ENCODE peak calls at places on chromosomes 6 and 20, in five cellular contexts. A is aorta, G is thyroid gland, J is OCI-LY7, N is heart left ventricle. F is an unnamed sample.

GRCh38 chr6:17059820-17060219 is 42.0 kb upstream of the STMND1 start:
- DNase-seq in A (no peak), G (no peak), J (no peak), N (no peak), F (no peak)

GRCh38 chr6:112415366-112415765 is 68.2 kb downstream of the RFPL4B start:
- DNase-seq in A (no peak), G (no peak), J (no peak), N (no peak), F (no peak)

GRCh38 chr20:32465092-32465900 is 107.2 kb downstream of the ASXL1 start:
- DNase-seq in A (peak; percentile 89), G (peak; percentile 38), J (no peak), N (peak; percentile 82), F (peak; percentile 84)

GRCh38 chr20:22462975-22463914 is 121.1 kb downstream of the FOXA2 start:
- DNase-seq in A (no peak), G (no peak), J (no peak), N (no peak), F (no peak)

GRCh38 chr6:71724456-71725180 is 161.7 kb upstream of the RIMS1 start:
- DNase-seq in A (no peak), G (no peak), J (no peak), N (no peak), F (no peak)

GRCh38 chr6:57267586-57268293 is 45.6 kb upstream of the RAB23 start:
- DNase-seq in A (peak; percentile 75), G (peak; percentile 66), J (peak; percentile 46), N (no peak), F (peak; percentile 40)

GRCh38 chr6:150934380-150934779 is 68.9 kb downstream of the MTHFD1L start:
- DNase-seq in A (no peak), G (no peak), J (no peak), N (no peak), F (no peak)

GRCh38 chr6:77447254-77447653 is 16.0 kb downstream of the HTR1B start:
- DNase-seq in A (no peak), G (no peak), J (no peak), N (no peak), F (no peak)

GRCh38 chr6:31465718-31466117 is 32.2 kb upstream of the MICB start:
- DNase-seq in A (no peak), G (no peak), J (no peak), N (no peak), F (no peak)

GRCh38 chr6:24778121-24778520 is 3.4 kb downstream of the GMNN start:
- DNase-seq in A (no peak), G (no peak), J (no peak), N (no peak), F (no peak)
- H3K4me3 ChIP-seq in A (no peak overlapping the region), G (no peak overlapping the region), J (peak overlapping the region; percentile 95), N (no peak overlapping the region), F (no peak overlapping the region)

GRCh38 chr6:7819641-7820040 is 90.9 kb downstream of the TXNDC5 start:
- DNase-seq in A (no peak), G (no peak), J (no peak), N (no peak), F (no peak)
- H3K4me1 ChIP-seq in A (no peaks in the 10 kb centered on the region), G (peaks cover 3% of the 10 kb centered on the region), J (no peaks in the 10 kb centered on the region), N (no peaks in the 10 kb centered on the region), F (no peaks in the 10 kb centered on the region)

GRCh38 chr6:136766274-136766673 is 26.0 kb downstream of the MAP3K5 start:
- DNase-seq in A (no peak), G (no peak), J (no peak), N (no peak), F (no peak)
- H3K4me3 ChIP-seq in A (no peak overlapping the region), G (no peak overlapping the region), J (no peak overlapping the region), N (no peak overlapping the region), F (no peak overlapping the region)

GRCh38 chr20:35735828-35736470 is 6.1 kb downstream of the RBM39 start:
- DNase-seq in A (no peak), G (no peak), J (no peak), N (no peak), F (no peak)
- H3K4me1 ChIP-seq in A (no peaks in the 10 kb centered on the region), G (peaks cover 36% of the 10 kb centered on the region), J (peaks cover 45% of the 10 kb centered on the region), N (peaks cover 43% of the 10 kb centered on the region), F (peaks cover 87% of the 10 kb centered on the region)

DNA sequence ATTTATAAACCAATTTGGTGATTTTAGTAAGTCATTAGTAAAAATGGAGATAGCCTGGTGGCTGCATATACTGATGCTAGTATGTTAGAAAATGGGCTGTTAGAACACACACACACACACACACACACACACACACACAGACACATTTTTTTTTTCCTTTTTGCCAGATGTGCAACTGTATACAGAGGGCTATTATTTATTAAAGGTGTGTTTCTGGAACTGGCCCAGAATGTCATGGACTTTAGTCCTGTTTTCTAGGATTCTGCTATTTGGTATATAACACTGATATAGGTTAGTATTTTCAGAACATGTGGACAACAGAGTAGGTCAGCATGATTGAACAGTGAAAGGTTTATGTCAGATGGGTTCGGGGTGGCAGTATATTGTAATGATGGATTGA is 12.4 kb downstream of the MYO6 start:
- DNase-seq in A (no peak), G (no peak), J (no peak), N (no peak), F (no peak)
- H3K4me3 ChIP-seq in A (no peak overlapping the region), G (no peak overlapping the region), J (no peak overlapping the region), N (no peak overlapping the region), F (no peak overlapping the region)

DNA sequence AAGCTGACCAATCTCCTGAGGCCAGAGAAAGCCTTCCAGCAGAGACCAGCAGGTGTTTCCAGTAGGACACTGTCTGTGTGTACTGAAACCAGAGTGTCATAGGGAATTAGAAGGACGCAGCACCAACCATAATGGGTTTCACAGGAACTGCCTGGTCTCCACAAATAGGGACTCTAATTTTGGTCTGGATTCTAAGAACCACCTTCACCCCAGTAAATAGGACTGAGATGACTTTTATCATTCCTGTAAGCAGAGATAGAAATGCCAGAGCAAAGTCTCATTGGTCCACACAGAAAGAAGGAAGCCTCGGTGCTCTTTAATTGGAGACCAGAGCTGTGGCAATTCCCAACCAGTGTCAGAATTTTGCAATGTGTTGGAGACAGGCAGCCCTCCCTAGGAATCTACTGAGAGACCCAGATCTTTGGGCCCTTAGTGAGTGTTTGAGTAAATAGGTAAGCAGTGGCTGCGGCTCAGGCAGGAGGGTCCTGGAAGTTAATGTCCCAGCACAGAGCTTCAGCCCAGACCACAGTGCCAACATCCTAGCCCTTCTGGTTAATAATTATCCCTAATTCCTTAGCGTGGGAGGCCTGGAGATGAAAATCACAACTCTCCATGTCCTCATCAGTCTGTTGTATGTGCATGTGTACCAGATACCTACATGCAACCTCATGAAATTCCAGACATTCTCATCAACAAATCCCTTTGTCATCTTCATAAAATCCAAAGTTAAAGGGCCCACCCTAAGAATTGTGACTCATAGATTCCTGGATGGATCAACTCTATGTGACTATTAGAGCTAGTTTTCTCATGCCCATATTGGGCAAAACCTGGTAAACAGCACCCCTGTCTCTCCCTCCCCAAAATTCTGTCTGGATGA is 81.2 kb downstream of the UNC5CL start:
- DNase-seq in A (no peak), G (no peak), J (no peak), N (no peak), F (peak; percentile 17)
- H3K4me1 ChIP-seq in A (no peaks in the 10 kb centered on the region), G (peaks cover 16% of the 10 kb centered on the region), J (no peaks in the 10 kb centered on the region), N (no peaks in the 10 kb centered on the region), F (peaks cover 15% of the 10 kb centered on the region)

GRCh38 chr6:152698692-152699091 is 995 bp downstream of the MYCT1 start:
- DNase-seq in A (no peak), G (no peak), J (no peak), N (no peak), F (no peak)
- H3K4me3 ChIP-seq in A (no peak overlapping the region), G (no peak overlapping the region), J (no peak overlapping the region), N (peak overlapping the region; percentile 45), F (no peak overlapping the region)

GRCh38 chr6:108650781-108651180 is 90.1 kb downstream of the FOXO3 start:
- DNase-seq in A (no peak), G (no peak), J (no peak), N (no peak), F (no peak)
- H3K4me1 ChIP-seq in A (peaks cover 41% of the 10 kb centered on the region), G (peaks cover 72% of the 10 kb centered on the region), J (peaks cover 18% of the 10 kb centered on the region), N (peaks cover 61% of the 10 kb centered on the region), F (peaks cover 81% of the 10 kb centered on the region)

DNA sequence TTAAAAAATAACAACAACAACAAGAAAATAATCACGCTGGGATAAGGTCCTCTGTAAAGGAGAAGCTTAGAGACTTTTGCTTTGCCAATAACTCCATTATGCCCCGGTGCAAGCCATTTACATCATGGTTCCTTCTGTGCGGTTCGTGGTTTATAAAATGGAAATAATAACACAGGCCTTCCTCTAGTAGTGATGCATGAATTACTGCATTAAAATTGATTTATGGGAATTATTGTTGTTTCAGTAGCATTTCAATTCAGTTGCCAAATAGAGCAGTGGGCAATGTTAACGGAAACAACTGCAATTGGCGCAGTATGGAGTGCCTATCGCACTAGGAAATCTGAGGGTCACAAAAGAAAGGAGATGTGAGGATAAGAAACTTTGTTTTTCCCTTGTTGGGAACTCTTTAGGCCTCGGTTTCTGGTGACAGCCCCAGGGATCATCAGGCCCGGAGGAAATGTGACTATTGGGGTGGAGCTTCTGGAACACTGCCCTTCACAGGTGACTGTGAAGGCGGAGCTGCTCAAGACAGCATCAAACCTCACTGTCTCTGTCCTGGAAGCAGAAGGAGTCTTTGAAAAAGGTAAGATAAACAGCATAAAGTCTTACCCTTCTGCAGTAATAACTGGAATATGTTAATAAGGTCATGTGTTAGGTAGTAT is 1.1 kb downstream of the CD109 start:
- DNase-seq in A (no peak), G (no peak), J (no peak), N (no peak), F (no peak)
- H3K4me3 ChIP-seq in A (peak overlapping the region; percentile 14), G (no peak overlapping the region), J (no peak overlapping the region), N (peak overlapping the region; percentile 64), F (no peak overlapping the region)

DNA sequence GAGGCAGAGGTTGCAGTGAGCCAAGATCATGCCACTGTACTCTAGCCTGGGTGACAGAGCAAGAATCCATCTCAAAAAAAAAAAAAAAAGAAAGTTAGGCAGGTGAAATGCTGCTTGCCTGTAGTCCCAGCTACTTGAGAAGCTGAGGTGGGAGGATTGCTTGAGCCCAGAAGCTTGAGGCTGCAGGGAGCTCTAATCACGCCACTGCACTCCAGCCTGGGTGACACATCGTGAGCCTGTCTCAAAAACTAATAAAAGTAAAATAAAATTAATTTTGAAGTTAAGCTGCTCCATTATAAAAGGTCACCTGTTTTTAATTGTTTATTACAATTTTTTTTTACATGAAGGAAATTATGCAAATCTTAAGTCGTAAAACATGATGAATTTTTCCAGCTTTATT is 23.2 kb upstream of the SAMHD1 start:
- DNase-seq in A (no peak), G (no peak), J (no peak), N (no peak), F (no peak)
- H3K4me1 ChIP-seq in A (no peaks in the 10 kb centered on the region), G (no peaks in the 10 kb centered on the region), J (peaks cover 10% of the 10 kb centered on the region), N (no peaks in the 10 kb centered on the region), F (no peaks in the 10 kb centered on the region)